ENCODE peak calls at places on chromosome 19, in four cellular contexts. One of them, this sample, is unnamed.

GRCh38 chr19:55391191-55391670 is 5.5 kb downstream of the RPL28 start:
- DNase-seq in brain microvascular endothelial cell: no peak
- DNase-seq in AG04449: no peak
- DNase-seq in CD8-positive, alpha-beta T cell: no peak
- DNase-seq in this sample: no peak

GRCh38 chr19:54190942-54191670 is at the start of gene TSEN34:
- DNase-seq in brain microvascular endothelial cell: peak
- DNase-seq in AG04449: no peak
- DNase-seq in CD8-positive, alpha-beta T cell: no peak
- DNase-seq in this sample: no peak

GRCh38 chr19:39506944-39507714 is 7.8 kb upstream of the SELENOV start:
- DNase-seq in brain microvascular endothelial cell: peak
- DNase-seq in AG04449: no peak
- DNase-seq in CD8-positive, alpha-beta T cell: peak
- DNase-seq in this sample: no peak

GRCh38 chr19:34480971-34481821 is at the start of gene WTIP:
- DNase-seq in brain microvascular endothelial cell: peak
- DNase-seq in AG04449: peak
- DNase-seq in CD8-positive, alpha-beta T cell: no peak
- DNase-seq in this sample: peak

GRCh38 chr19:58434217-58434616 is 5.7 kb downstream of the ZNF132 start:
- DNase-seq in brain microvascular endothelial cell: no peak
- DNase-seq in AG04449: no peak
- DNase-seq in CD8-positive, alpha-beta T cell: no peak
- DNase-seq in this sample: no peak

GRCh38 chr19:48283908-48284307 is 14.0 kb downstream of the ZNF114 start:
- DNase-seq in brain microvascular endothelial cell: peak
- DNase-seq in AG04449: peak
- DNase-seq in CD8-positive, alpha-beta T cell: no peak
- DNase-seq in this sample: peak

GRCh38 chr19:52200044-52200443 is 10.2 kb downstream of the PPP2R1A start:
- DNase-seq in brain microvascular endothelial cell: peak
- DNase-seq in AG04449: peak
- DNase-seq in CD8-positive, alpha-beta T cell: no peak
- DNase-seq in this sample: no peak

GRCh38 chr19:34375598-34375997 is 10.6 kb downstream of the GPI start:
- DNase-seq in brain microvascular endothelial cell: no peak
- DNase-seq in AG04449: no peak
- DNase-seq in CD8-positive, alpha-beta T cell: no peak
- DNase-seq in this sample: no peak

GRCh38 chr19:10553943-10554381 is 10.3 kb downstream of the ATG4D start:
- DNase-seq in brain microvascular endothelial cell: no peak
- DNase-seq in AG04449: no peak
- DNase-seq in CD8-positive, alpha-beta T cell: peak
- DNase-seq in this sample: no peak

GRCh38 chr19:33618884-33619283 is 2.9 kb upstream of the CHST8 start:
- DNase-seq in brain microvascular endothelial cell: no peak
- DNase-seq in AG04449: no peak
- DNase-seq in CD8-positive, alpha-beta T cell: no peak
- DNase-seq in this sample: no peak

GRCh38 chr19:38247734-38248268 is 8.4 kb downstream of the PPP1R14A start:
- DNase-seq in brain microvascular endothelial cell: no peak
- DNase-seq in AG04449: no peak
- DNase-seq in CD8-positive, alpha-beta T cell: no peak
- DNase-seq in this sample: no peak

GRCh38 chr19:42290523-42291436 is 11.2 kb upstream of the PRR19 start:
- DNase-seq in brain microvascular endothelial cell: no peak
- DNase-seq in AG04449: no peak
- DNase-seq in CD8-positive, alpha-beta T cell: peak
- DNase-seq in this sample: no peak

GRCh38 chr19:40923934-40924391 is 41.9 kb upstream of the CYP2A7 start:
- DNase-seq in brain microvascular endothelial cell: no peak
- DNase-seq in AG04449: no peak
- DNase-seq in CD8-positive, alpha-beta T cell: no peak
- DNase-seq in this sample: no peak

GRCh38 chr19:58317481-58318072 is 9.2 kb upstream of the ZSCAN22 start:
- DNase-seq in brain microvascular endothelial cell: peak
- DNase-seq in AG04449: no peak
- DNase-seq in CD8-positive, alpha-beta T cell: no peak
- DNase-seq in this sample: no peak

GRCh38 chr19:7681336-7682174 is 922 bp downstream of the TRAPPC5 start:
- DNase-seq in brain microvascular endothelial cell: peak
- DNase-seq in AG04449: peak
- DNase-seq in CD8-positive, alpha-beta T cell: peak
- DNase-seq in this sample: peak

GRCh38 chr19:34317311-34317927 is 47.6 kb upstream of the GPI start:
- DNase-seq in brain microvascular endothelial cell: no peak
- DNase-seq in AG04449: no peak
- DNase-seq in CD8-positive, alpha-beta T cell: peak
- DNase-seq in this sample: no peak

GRCh38 chr19:55554749-55555152 is 9.4 kb upstream of the SBK3 start:
- DNase-seq in brain microvascular endothelial cell: no peak
- DNase-seq in AG04449: no peak
- DNase-seq in CD8-positive, alpha-beta T cell: no peak
- DNase-seq in this sample: peak

GRCh38 chr19:22526661-22527272 is 104.6 kb upstream of the ZNF98 start:
- DNase-seq in brain microvascular endothelial cell: no peak
- DNase-seq in AG04449: no peak
- DNase-seq in CD8-positive, alpha-beta T cell: no peak
- DNase-seq in this sample: no peak
- H3K4me3 ChIP-seq in brain microvascular endothelial cell: no peak
- H3K4me3 ChIP-seq in AG04449: no peak
- H3K4me3 ChIP-seq in CD8-positive, alpha-beta T cell: no peak
- H3K4me3 ChIP-seq in this sample: no peak

GRCh38 chr19:6478815-6479214 is 2.8 kb downstream of the DENND1C start:
- DNase-seq in brain microvascular endothelial cell: no peak
- DNase-seq in AG04449: no peak
- DNase-seq in CD8-positive, alpha-beta T cell: no peak
- DNase-seq in this sample: no peak

GRCh38 chr19:6475321-6476108 is 6.1 kb downstream of the DENND1C start:
- DNase-seq in brain microvascular endothelial cell: no peak
- DNase-seq in AG04449: no peak
- DNase-seq in CD8-positive, alpha-beta T cell: no peak
- DNase-seq in this sample: no peak

GRCh38 chr19:6473652-6474051 is 7.9 kb downstream of the DENND1C start:
- DNase-seq in brain microvascular endothelial cell: no peak
- DNase-seq in AG04449: no peak
- DNase-seq in CD8-positive, alpha-beta T cell: no peak
- DNase-seq in this sample: no peak

GRCh38 chr19:6476896-6477431 is 4.6 kb downstream of the DENND1C start:
- DNase-seq in brain microvascular endothelial cell: no peak
- DNase-seq in AG04449: no peak
- DNase-seq in CD8-positive, alpha-beta T cell: no peak
- DNase-seq in this sample: no peak

GRCh38 chr19:6476155-6476895 is 5.3 kb downstream of the DENND1C start:
- DNase-seq in brain microvascular endothelial cell: peak
- DNase-seq in AG04449: no peak
- DNase-seq in CD8-positive, alpha-beta T cell: peak
- DNase-seq in this sample: peak
- H3K4me3 ChIP-seq in brain microvascular endothelial cell: no peak
- H3K4me3 ChIP-seq in AG04449: no peak
- H3K4me3 ChIP-seq in CD8-positive, alpha-beta T cell: no peak
- H3K4me3 ChIP-seq in this sample: peak

GRCh38 chr19:3761382-3762129 is at the start of gene APBA3:
- DNase-seq in brain microvascular endothelial cell: peak
- DNase-seq in AG04449: peak
- DNase-seq in CD8-positive, alpha-beta T cell: peak
- DNase-seq in this sample: peak
- H3K4me3 ChIP-seq in brain microvascular endothelial cell: peak
- H3K4me3 ChIP-seq in AG04449: peak
- H3K4me3 ChIP-seq in CD8-positive, alpha-beta T cell: peak
- H3K4me3 ChIP-seq in this sample: peak

DNA sequence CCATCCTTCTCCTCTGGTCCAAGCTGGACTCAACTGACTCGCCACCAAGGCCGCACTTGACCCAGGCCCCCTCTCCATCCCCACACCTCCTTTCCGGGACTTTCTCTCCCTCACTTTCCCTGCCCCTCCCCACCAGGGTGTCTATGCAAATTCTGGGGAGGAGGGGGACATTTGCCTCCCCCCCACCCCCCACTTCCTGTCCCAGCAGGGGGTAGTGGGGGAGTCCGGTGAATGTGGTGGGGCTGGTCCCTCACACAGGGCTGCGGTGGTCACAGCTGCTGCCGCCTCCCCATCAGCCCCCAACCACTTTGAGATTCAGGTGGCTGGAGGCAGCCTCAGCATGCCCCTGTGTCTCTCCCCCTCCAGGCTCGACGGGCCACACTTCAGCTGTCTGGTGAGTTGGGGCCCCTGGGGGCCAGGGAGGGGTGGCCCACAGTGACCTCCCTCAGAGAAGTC is 870 bp downstream of the SPIB start:
- DNase-seq in brain microvascular endothelial cell: no peak
- DNase-seq in AG04449: no peak
- DNase-seq in CD8-positive, alpha-beta T cell: no peak
- DNase-seq in this sample: no peak
- H3K4me3 ChIP-seq in brain microvascular endothelial cell: no peak
- H3K4me3 ChIP-seq in AG04449: no peak
- H3K4me3 ChIP-seq in CD8-positive, alpha-beta T cell: no peak
- H3K4me3 ChIP-seq in this sample: no peak

GRCh38 chr19:44750713-44751112 is 2.2 kb downstream of the BCL3 start:
- DNase-seq in brain microvascular endothelial cell: no peak
- DNase-seq in AG04449: no peak
- DNase-seq in CD8-positive, alpha-beta T cell: no peak
- DNase-seq in this sample: no peak
- H3K4me3 ChIP-seq in brain microvascular endothelial cell: no peak
- H3K4me3 ChIP-seq in AG04449: peak
- H3K4me3 ChIP-seq in CD8-positive, alpha-beta T cell: no peak
- H3K4me3 ChIP-seq in this sample: no peak

DNA sequence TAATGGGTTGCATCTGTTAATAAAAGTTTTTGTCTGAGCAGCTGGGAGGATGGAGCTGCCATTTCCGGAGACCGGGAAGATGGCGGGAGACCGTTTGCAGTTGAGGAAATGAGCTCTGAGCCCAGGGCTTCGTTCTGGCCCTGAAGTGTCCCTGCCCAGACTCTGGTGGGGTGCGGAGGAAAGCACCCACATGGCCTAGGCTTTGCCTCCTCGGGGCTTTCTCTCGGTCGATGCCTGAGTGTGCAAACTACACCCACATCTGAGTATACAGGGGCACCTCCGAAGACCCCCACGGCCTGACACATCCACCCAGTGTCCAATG is 15.6 kb upstream of the NANOS3 start:
- DNase-seq in brain microvascular endothelial cell: no peak
- DNase-seq in AG04449: no peak
- DNase-seq in CD8-positive, alpha-beta T cell: no peak
- DNase-seq in this sample: no peak
- H3K4me3 ChIP-seq in brain microvascular endothelial cell: no peak
- H3K4me3 ChIP-seq in AG04449: peak
- H3K4me3 ChIP-seq in CD8-positive, alpha-beta T cell: peak
- H3K4me3 ChIP-seq in this sample: peak

DNA sequence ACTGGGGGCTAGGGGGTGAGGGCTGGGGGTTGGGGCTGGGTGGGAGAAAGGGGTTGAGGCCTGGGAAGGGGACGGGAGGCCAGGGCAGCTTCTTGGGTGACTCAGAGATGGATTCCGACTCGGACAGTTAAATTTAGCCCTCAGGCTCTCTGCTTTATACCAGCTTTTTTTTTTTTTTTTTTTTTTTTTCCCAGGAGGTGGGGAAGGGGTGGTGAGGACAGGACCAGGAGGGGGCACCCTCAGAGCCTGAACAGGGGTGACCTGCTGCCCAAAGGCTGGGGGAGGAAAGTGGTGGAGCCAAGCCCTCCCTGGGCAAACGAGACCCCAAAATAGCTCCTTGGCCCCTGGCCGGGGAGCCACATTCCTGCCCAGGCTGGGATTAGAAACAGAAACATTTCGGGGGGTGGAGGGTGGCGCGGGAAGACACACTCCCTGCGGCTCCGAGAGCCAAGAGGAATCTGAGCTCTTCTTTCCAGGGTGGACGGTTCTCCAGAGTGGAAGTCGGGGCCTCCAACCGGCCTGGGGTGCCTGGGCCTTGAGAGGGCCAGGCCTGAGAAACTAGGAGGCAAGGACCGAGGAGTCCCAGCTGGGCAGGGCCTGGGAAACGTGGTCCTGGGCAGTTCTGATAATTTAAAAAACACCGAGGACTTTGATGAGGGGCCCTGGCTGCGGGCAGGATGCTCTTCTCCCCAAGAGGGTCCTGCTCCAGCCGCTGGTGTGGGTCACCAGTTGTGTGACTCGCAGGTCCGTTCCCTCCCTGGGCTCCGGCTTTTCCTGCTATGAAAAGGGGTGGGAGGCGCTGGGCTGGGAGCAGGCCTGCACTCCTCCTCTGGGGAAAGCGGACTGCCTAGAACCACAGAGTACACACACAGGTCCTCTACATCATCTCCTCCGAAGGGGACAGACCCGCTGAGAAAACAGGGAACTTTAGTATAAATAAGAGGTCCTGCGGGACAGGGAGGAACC is 813 bp upstream of the DMPK start:
- DNase-seq in brain microvascular endothelial cell: peak
- DNase-seq in AG04449: peak
- DNase-seq in CD8-positive, alpha-beta T cell: no peak
- DNase-seq in this sample: no peak
- H3K4me3 ChIP-seq in brain microvascular endothelial cell: peak
- H3K4me3 ChIP-seq in AG04449: peak
- H3K4me3 ChIP-seq in CD8-positive, alpha-beta T cell: no peak
- H3K4me3 ChIP-seq in this sample: peak

This sample was measured in retinal pigment epithelial cell.